ENCODE peak calls at places on chromosomes 4 and X, in nine cellular contexts. One of them, this sample, is unnamed.

GRCh38 chr4:15488658-15489470 is 19.2 kb downstream of the CC2D2A start:
- DNase-seq in lung: no peak
- DNase-seq in GM10248: no peak
- DNase-seq in ovary: no peak
- DNase-seq in NCI-H774: no peak
- DNase-seq in body of pancreas: no peak
- DNase-seq in GM19239: no peak
- DNase-seq in type B pancreatic cell: no peak
- DNase-seq in NCI-H526 treated with DMSO at 0.1 percent for 48 hours: no peak
- DNase-seq in this sample: no peak

GRCh38 chr4:150318971-150319370 is 240.7 kb downstream of the DCLK2 start:
- DNase-seq in lung: no peak
- DNase-seq in ovary: no peak
- DNase-seq in NCI-H526 treated with DMSO at 0.1 percent for 48 hours: no peak
- DNase-seq in body of pancreas: no peak
- DNase-seq in GM19239: no peak
- DNase-seq in GM10248: no peak
- DNase-seq in NCI-H774: no peak
- DNase-seq in type B pancreatic cell: no peak
- DNase-seq in this sample: no peak

GRCh38 chr4:38036548-38036947 is 76.3 kb downstream of the PTTG2 start:
- DNase-seq in lung: no peak
- DNase-seq in type B pancreatic cell: no peak
- DNase-seq in NCI-H526 treated with DMSO at 0.1 percent for 48 hours: no peak
- DNase-seq in ovary: no peak
- DNase-seq in GM10248: no peak
- DNase-seq in body of pancreas: no peak
- DNase-seq in GM19239: no peak
- DNase-seq in NCI-H774: no peak
- DNase-seq in this sample: no peak

GRCh38 chrX:16033336-16033735 is 90.0 kb upstream of the GRPR start:
- DNase-seq in GM19239: no peak
- DNase-seq in NCI-H526 treated with DMSO at 0.1 percent for 48 hours: no peak
- DNase-seq in type B pancreatic cell: no peak
- DNase-seq in lung: no peak
- DNase-seq in NCI-H774: no peak
- DNase-seq in body of pancreas: no peak
- DNase-seq in GM10248: no peak
- DNase-seq in ovary: no peak
- DNase-seq in this sample: no peak

GRCh38 chr4:52019941-52020657 is at the start of gene LRRC66:
- DNase-seq in GM19239: no peak
- DNase-seq in GM10248: no peak
- DNase-seq in NCI-H774: no peak
- DNase-seq in ovary: no peak
- DNase-seq in lung: no peak
- DNase-seq in body of pancreas: no peak
- DNase-seq in NCI-H526 treated with DMSO at 0.1 percent for 48 hours: no peak
- DNase-seq in type B pancreatic cell: no peak
- DNase-seq in this sample: no peak

GRCh38 chr4:162952232-162952631 is 214.5 kb downstream of the NAF1 start:
- DNase-seq in type B pancreatic cell: no peak
- DNase-seq in NCI-H526 treated with DMSO at 0.1 percent for 48 hours: no peak
- DNase-seq in GM10248: no peak
- DNase-seq in GM19239: no peak
- DNase-seq in lung: no peak
- DNase-seq in body of pancreas: no peak
- DNase-seq in NCI-H774: no peak
- DNase-seq in ovary: no peak
- DNase-seq in this sample: no peak

GRCh38 chrX:118772051-118772450 is 44.6 kb downstream of the IL13RA1 start:
- DNase-seq in NCI-H774: no peak
- DNase-seq in body of pancreas: no peak
- DNase-seq in ovary: no peak
- DNase-seq in GM19239: no peak
- DNase-seq in NCI-H526 treated with DMSO at 0.1 percent for 48 hours: peak
- DNase-seq in GM10248: no peak
- DNase-seq in type B pancreatic cell: no peak
- DNase-seq in lung: no peak
- DNase-seq in this sample: no peak

GRCh38 chr4:163755013-163755412 is 260.5 kb downstream of the TMA16 start:
- DNase-seq in GM10248: peak
- DNase-seq in body of pancreas: no peak
- DNase-seq in type B pancreatic cell: no peak
- DNase-seq in NCI-H774: no peak
- DNase-seq in GM19239: no peak
- DNase-seq in lung: no peak
- DNase-seq in NCI-H526 treated with DMSO at 0.1 percent for 48 hours: no peak
- DNase-seq in ovary: no peak
- DNase-seq in this sample: no peak

GRCh38 chrX:12162420-12162819 is 24.1 kb downstream of the FRMPD4 start:
- DNase-seq in ovary: no peak
- DNase-seq in body of pancreas: no peak
- DNase-seq in NCI-H774: no peak
- DNase-seq in GM19239: no peak
- DNase-seq in type B pancreatic cell: no peak
- DNase-seq in lung: no peak
- DNase-seq in NCI-H526 treated with DMSO at 0.1 percent for 48 hours: no peak
- DNase-seq in GM10248: no peak
- DNase-seq in this sample: no peak

GRCh38 chrX:151151668-151152267 is 24.6 kb upstream of the GPR50 start:
- DNase-seq in NCI-H774: peak
- DNase-seq in lung: no peak
- DNase-seq in type B pancreatic cell: no peak
- DNase-seq in body of pancreas: peak
- DNase-seq in ovary: no peak
- DNase-seq in NCI-H526 treated with DMSO at 0.1 percent for 48 hours: peak
- DNase-seq in GM10248: peak
- DNase-seq in GM19239: peak
- DNase-seq in this sample: no peak

GRCh38 chr4:173525118-173526033 is 4.7 kb downstream of the HAND2 start:
- DNase-seq in body of pancreas: no peak
- DNase-seq in GM19239: no peak
- DNase-seq in ovary: peak
- DNase-seq in lung: no peak
- DNase-seq in GM10248: peak
- DNase-seq in NCI-H774: no peak
- DNase-seq in NCI-H526 treated with DMSO at 0.1 percent for 48 hours: no peak
- DNase-seq in type B pancreatic cell: no peak
- DNase-seq in this sample: peak

GRCh38 chr4:54498661-54499111 is 159.1 kb upstream of the KIT start:
- DNase-seq in ovary: no peak
- DNase-seq in type B pancreatic cell: no peak
- DNase-seq in NCI-H526 treated with DMSO at 0.1 percent for 48 hours: peak
- DNase-seq in body of pancreas: no peak
- DNase-seq in GM10248: no peak
- DNase-seq in GM19239: no peak
- DNase-seq in NCI-H774: no peak
- DNase-seq in lung: no peak
- DNase-seq in this sample: no peak

GRCh38 chr4:30610361-30610760 is 109.8 kb upstream of the PCDH7 start:
- DNase-seq in NCI-H774: no peak
- DNase-seq in NCI-H526 treated with DMSO at 0.1 percent for 48 hours: no peak
- DNase-seq in lung: no peak
- DNase-seq in GM19239: no peak
- DNase-seq in GM10248: no peak
- DNase-seq in ovary: no peak
- DNase-seq in type B pancreatic cell: no peak
- DNase-seq in body of pancreas: no peak
- DNase-seq in this sample: no peak

This sample was measured in vagina.